ENCODE peak calls at places on chromosomes 7 and 10, in nine cellular contexts. One of them, this sample, is unnamed.

GRCh38 chr7:143013897-143014296 is 13.0 kb downstream of the OR9A2 start:
- DNase-seq in WERI-Rb-1: no peak
- DNase-seq in NCI-H1436: no peak
- DNase-seq in psoas muscle: no peak
- DNase-seq in GM12892: no peak
- DNase-seq in endothelial cell of umbilical vein: peak; percentile 65
- DNase-seq in dorsolateral prefrontal cortex: no peak
- DNase-seq in HTR-8/SVneo: no peak
- DNase-seq in fibroblast of the aortic adventitia: peak; percentile 92
- DNase-seq in this sample: peak; percentile 87

GRCh38 chr7:75961194-75961593 is 33.2 kb downstream of the TMEM120A start:
- DNase-seq in WERI-Rb-1: no peak
- DNase-seq in NCI-H1436: no peak
- DNase-seq in psoas muscle: no peak
- DNase-seq in GM12892: no peak
- DNase-seq in endothelial cell of umbilical vein: no peak
- DNase-seq in dorsolateral prefrontal cortex: no peak
- DNase-seq in HTR-8/SVneo: no peak
- DNase-seq in fibroblast of the aortic adventitia: no peak
- DNase-seq in this sample: no peak

GRCh38 chr7:159033956-159034938 is 110.4 kb downstream of the VIPR2 start:
- DNase-seq in WERI-Rb-1: no peak
- DNase-seq in NCI-H1436: no peak
- DNase-seq in psoas muscle: no peak
- DNase-seq in GM12892: no peak
- DNase-seq in endothelial cell of umbilical vein: no peak
- DNase-seq in dorsolateral prefrontal cortex: no peak
- DNase-seq in HTR-8/SVneo: no peak
- DNase-seq in fibroblast of the aortic adventitia: no peak
- DNase-seq in this sample: no peak

GRCh38 chr10:109851595-109851994 is 71.7 kb downstream of the XPNPEP1 start:
- DNase-seq in WERI-Rb-1: no peak
- DNase-seq in NCI-H1436: no peak
- DNase-seq in psoas muscle: no peak
- DNase-seq in GM12892: no peak
- DNase-seq in endothelial cell of umbilical vein: peak; percentile 10
- DNase-seq in dorsolateral prefrontal cortex: no peak
- DNase-seq in HTR-8/SVneo: no peak
- DNase-seq in fibroblast of the aortic adventitia: no peak
- DNase-seq in this sample: no peak

GRCh38 chr10:19294233-19294632 is 245.6 kb downstream of the MALRD1 start:
- DNase-seq in WERI-Rb-1: no peak
- DNase-seq in NCI-H1436: no peak
- DNase-seq in psoas muscle: no peak
- DNase-seq in GM12892: no peak
- DNase-seq in endothelial cell of umbilical vein: no peak
- DNase-seq in dorsolateral prefrontal cortex: no peak
- DNase-seq in HTR-8/SVneo: no peak
- DNase-seq in fibroblast of the aortic adventitia: no peak
- DNase-seq in this sample: no peak

GRCh38 chr10:14093735-14094484 is 236.8 kb downstream of the FRMD4A start:
- DNase-seq in WERI-Rb-1: peak; percentile 13
- DNase-seq in NCI-H1436: no peak
- DNase-seq in psoas muscle: no peak
- DNase-seq in GM12892: no peak
- DNase-seq in endothelial cell of umbilical vein: peak; percentile 68
- DNase-seq in dorsolateral prefrontal cortex: no peak
- DNase-seq in HTR-8/SVneo: peak; percentile 34
- DNase-seq in fibroblast of the aortic adventitia: peak; percentile 72
- DNase-seq in this sample: peak; percentile 38

GRCh38 chr7:44288811-44289340 is 36.5 kb downstream of the CAMK2B start:
- DNase-seq in WERI-Rb-1: peak; percentile 5
- DNase-seq in NCI-H1436: no peak
- DNase-seq in psoas muscle: no peak
- DNase-seq in GM12892: no peak
- DNase-seq in endothelial cell of umbilical vein: no peak
- DNase-seq in dorsolateral prefrontal cortex: peak; percentile 9
- DNase-seq in HTR-8/SVneo: no peak
- DNase-seq in fibroblast of the aortic adventitia: no peak
- DNase-seq in this sample: no peak

GRCh38 chr7:99789441-99790070 is 5.6 kb upstream of the CYP3A4 start:
- DNase-seq in WERI-Rb-1: no peak
- DNase-seq in NCI-H1436: no peak
- DNase-seq in psoas muscle: no peak
- DNase-seq in GM12892: no peak
- DNase-seq in endothelial cell of umbilical vein: no peak
- DNase-seq in dorsolateral prefrontal cortex: peak; percentile 22
- DNase-seq in HTR-8/SVneo: no peak
- DNase-seq in fibroblast of the aortic adventitia: no peak
- DNase-seq in this sample: no peak

GRCh38 chr10:7084255-7085005 is 326.4 kb downstream of the SFMBT2 start:
- DNase-seq in WERI-Rb-1: no peak
- DNase-seq in NCI-H1436: no peak
- DNase-seq in psoas muscle: no peak
- DNase-seq in GM12892: no peak
- DNase-seq in endothelial cell of umbilical vein: no peak
- DNase-seq in dorsolateral prefrontal cortex: no peak
- DNase-seq in HTR-8/SVneo: no peak
- DNase-seq in fibroblast of the aortic adventitia: no peak
- DNase-seq in this sample: peak; percentile 9

GRCh38 chr7:139034855-139035587 is 821 bp downstream of the ZC3HAV1L start:
- DNase-seq in WERI-Rb-1: peak; percentile 46
- DNase-seq in NCI-H1436: no peak
- DNase-seq in psoas muscle: peak; percentile 42
- DNase-seq in GM12892: peak; percentile 56
- DNase-seq in endothelial cell of umbilical vein: peak; percentile 40
- DNase-seq in dorsolateral prefrontal cortex: no peak
- DNase-seq in HTR-8/SVneo: peak; percentile 40
- DNase-seq in fibroblast of the aortic adventitia: peak; percentile 19
- DNase-seq in this sample: peak; percentile 40

GRCh38 chr7:32093415-32094408 is 23.5 kb upstream of the PDE1C start:
- DNase-seq in WERI-Rb-1: no peak
- DNase-seq in NCI-H1436: no peak
- DNase-seq in psoas muscle: peak; percentile 28
- DNase-seq in GM12892: no peak
- DNase-seq in endothelial cell of umbilical vein: no peak
- DNase-seq in dorsolateral prefrontal cortex: no peak
- DNase-seq in HTR-8/SVneo: no peak
- DNase-seq in fibroblast of the aortic adventitia: peak; percentile 100
- DNase-seq in this sample: peak; percentile 15

GRCh38 chr10:4214912-4215311 is 429.9 kb upstream of the KLF6 start:
- DNase-seq in WERI-Rb-1: no peak
- DNase-seq in NCI-H1436: no peak
- DNase-seq in psoas muscle: no peak
- DNase-seq in GM12892: no peak
- DNase-seq in endothelial cell of umbilical vein: no peak
- DNase-seq in dorsolateral prefrontal cortex: no peak
- DNase-seq in HTR-8/SVneo: no peak
- DNase-seq in fibroblast of the aortic adventitia: no peak
- DNase-seq in this sample: peak; percentile 13

GRCh38 chr10:6769704-6770417 is 189.8 kb upstream of the PRKCQ start:
- DNase-seq in WERI-Rb-1: no peak
- DNase-seq in NCI-H1436: no peak
- DNase-seq in psoas muscle: no peak
- DNase-seq in GM12892: no peak
- DNase-seq in endothelial cell of umbilical vein: no peak
- DNase-seq in dorsolateral prefrontal cortex: no peak
- DNase-seq in HTR-8/SVneo: no peak
- DNase-seq in fibroblast of the aortic adventitia: no peak
- DNase-seq in this sample: no peak

This sample was measured in amniotic epithelial cell.